ENCODE peak calls at places on chromosomes 7 and 10, in six cellular contexts. I is T follicular helper cell; Z is stimulated activated CD8-positive, alpha-beta memory T cell treated with anti-CD3 and anti-CD28 coated beads, Interleukin-4, amount 100 ng/mL, for 24 hours; Y is heart left ventricle; J is germinal center; N is endodermal cell. V is an unnamed sample.

GRCh38 chr7:103988468-103989199 is 824 bp downstream of the RELN start:
- DNase-seq in I (no peak), J (no peak), Z (no peak), Y (no peak), N (peak), V (no peak)

GRCh38 chr7:25857376-25858067 is 294.5 kb upstream of the NFE2L3 start:
- DNase-seq in Z (no peak), J (no peak), N (peak), I (no peak), Y (no peak), V (no peak)

GRCh38 chr10:69087600-69088470 is at the start of gene SRGN:
- DNase-seq in I (peak), Y (peak), Z (peak), N (no peak), J (peak), V (peak)

GRCh38 chr7:147509052-147509480 is 1081.5 kb upstream of the C7orf33 start:
- DNase-seq in I (no peak), N (no peak), J (no peak), Y (no peak), Z (no peak), V (no peak)

GRCh38 chr10:98446121-98446655 is 547 bp downstream of the HPS1 start:
- DNase-seq in I (no peak), N (peak), Z (no peak), Y (peak), J (peak), V (peak)

GRCh38 chr10:48456808-48457761 is 147.8 kb downstream of the ARHGAP22 start:
- DNase-seq in J (no peak), Z (no peak), Y (no peak), I (no peak), N (peak), V (no peak)

GRCh38 chr7:91185771-91186170 is 78.5 kb upstream of the FZD1 start:
- DNase-seq in J (no peak), N (no peak), Y (no peak), Z (no peak), I (no peak), V (no peak)

GRCh38 chr10:1872151-1872726 is 134.9 kb upstream of the ADARB2 start:
- DNase-seq in Y (no peak), Z (no peak), J (no peak), I (no peak), N (no peak), V (no peak)

GRCh38 chr10:12097791-12098190 is 29.0 kb downstream of the DHTKD1 start:
- DNase-seq in I (no peak), Y (no peak), N (no peak), J (no peak), Z (no peak), V (no peak)

GRCh38 chr7:105896407-105896842 is 20.0 kb upstream of the ATXN7L1 start:
- DNase-seq in J (no peak), Y (no peak), Z (no peak), I (no peak), N (no peak), V (no peak)